ENCODE peak calls at places on chromosomes 2 and 18, in six cellular contexts. Q is ACHN; S is GM20000; U is GM23338; N is lung microvascular endothelial cell; J is central memory CD4-positive, alpha-beta T cell. E is an unnamed sample.

GRCh38 chr2:22756644-22757043 is 628.3 kb upstream of the KLHL29 start:
- DNase-seq in Q (no peak), S (no peak), U (no peak), N (no peak), J (no peak), E (no peak)

GRCh38 chr2:183519371-183520056 is 395.3 kb downstream of the NUP35 start:
- DNase-seq in Q (no peak), S (no peak), U (no peak), N (no peak), J (no peak), E (no peak)

GRCh38 chr2:234826676-234827075 is 125.1 kb upstream of the SH3BP4 start:
- DNase-seq in Q (no peak), S (no peak), U (no peak), N (no peak), J (no peak), E (no peak)

GRCh38 chr2:124983595-124983994 is 958.5 kb downstream of the CNTNAP5 start:
- DNase-seq in Q (peak), S (no peak), U (no peak), N (no peak), J (no peak), E (no peak)

GRCh38 chr18:58990720-58991119 is 126.0 kb downstream of the ZNF532 start:
- DNase-seq in Q (no peak), S (no peak), U (no peak), N (no peak), J (no peak), E (no peak)

GRCh38 chr18:24170389-24170788 is 31.5 kb downstream of the CABYR start:
- DNase-seq in Q (no peak), S (no peak), U (no peak), N (no peak), J (no peak), E (no peak)

GRCh38 chr2:239881031-239881471 is 144.1 kb downstream of the NDUFA10 start:
- DNase-seq in Q (no peak), S (no peak), U (no peak), N (no peak), J (no peak), E (no peak)

GRCh38 chr2:43593241-43593640 is 2.6 kb downstream of the THADA start:
- DNase-seq in Q (no peak), S (no peak), U (no peak), N (no peak), J (no peak), E (no peak)

GRCh38 chr18:46068763-46069162 is 3.3 kb downstream of the PSTPIP2 start:
- DNase-seq in Q (no peak), S (no peak), U (no peak), N (no peak), J (no peak), E (no peak)

GRCh38 chr18:23779696-23780303 is 90.5 kb downstream of the LAMA3 start:
- DNase-seq in Q (peak), S (no peak), U (peak), N (no peak), J (no peak), E (no peak)

GRCh38 chr18:22391571-22392359 is 25.9 kb downstream of the CTAGE1 start:
- DNase-seq in Q (peak), S (no peak), U (no peak), N (peak), J (peak), E (no peak)

GRCh38 chr2:176172007-176172747 is 15.1 kb downstream of the HOXD3 start:
- DNase-seq in Q (no peak), S (no peak), U (peak), N (no peak), J (no peak), E (peak)

GRCh38 chr2:1756456-1756855 is 12.1 kb upstream of the PXDN start:
- DNase-seq in Q (no peak), S (no peak), U (no peak), N (no peak), J (no peak), E (no peak)

GRCh38 chr2:155599834-155600233 is 732.7 kb downstream of the NR4A2 start:
- DNase-seq in Q (no peak), S (no peak), U (no peak), N (no peak), J (no peak), E (no peak)

GRCh38 chr2:218291318-218291933 is 877 bp downstream of the TMBIM1 start:
- DNase-seq in Q (peak), S (no peak), U (no peak), N (peak), J (no peak), E (no peak)

GRCh38 chr2:224776795-224777562 is 60.8 kb upstream of the CCDC195 start:
- DNase-seq in Q (no peak), S (no peak), U (no peak), N (no peak), J (no peak), E (no peak)

GRCh38 chr2:140601801-140602200 is 1529.0 kb downstream of the LRP1B start:
- DNase-seq in Q (no peak), S (no peak), U (no peak), N (no peak), J (no peak), E (no peak)

GRCh38 chr18:22559414-22560282 is 141.9 kb upstream of the CTAGE1 start:
- DNase-seq in Q (peak), S (peak), U (peak), N (peak), J (no peak), E (peak)

GRCh38 chr2:241961454-241961853 is 91.9 kb downstream of the RTP5 start:
- DNase-seq in Q (no peak), S (no peak), U (no peak), N (no peak), J (no peak), E (no peak)